ENCODE peak calls at places on chromosomes 6 and 20, in five cellular contexts. One of them, this sample, is unnamed.

GRCh38 chr6:167751579-167752115 is 75.1 kb upstream of the AFDN start:
- DNase-seq in hepatocyte: no peak
- DNase-seq in NCI-H1105 treated with DMSO at 0.1 percent for 48 hours: no peak
- DNase-seq in EH: no peak
- DNase-seq in H9: no peak
- DNase-seq in this sample: no peak

GRCh38 chr20:24668791-24669190 is 199.4 kb downstream of the SYNDIG1 start:
- DNase-seq in hepatocyte: no peak
- DNase-seq in NCI-H1105 treated with DMSO at 0.1 percent for 48 hours: no peak
- DNase-seq in EH: no peak
- DNase-seq in H9: no peak
- DNase-seq in this sample: no peak

GRCh38 chr20:22716824-22717351 is 132.5 kb upstream of the FOXA2 start:
- DNase-seq in hepatocyte: no peak
- DNase-seq in NCI-H1105 treated with DMSO at 0.1 percent for 48 hours: no peak
- DNase-seq in EH: no peak
- DNase-seq in H9: no peak
- DNase-seq in this sample: no peak

GRCh38 chr6:93194480-93194879 is 224.9 kb downstream of the EPHA7 start:
- DNase-seq in hepatocyte: no peak
- DNase-seq in NCI-H1105 treated with DMSO at 0.1 percent for 48 hours: no peak
- DNase-seq in EH: no peak
- DNase-seq in H9: no peak
- DNase-seq in this sample: no peak

GRCh38 chr20:38353298-38353697 is 7.0 kb downstream of the LBP start:
- DNase-seq in hepatocyte: no peak
- DNase-seq in NCI-H1105 treated with DMSO at 0.1 percent for 48 hours: no peak
- DNase-seq in EH: peak
- DNase-seq in H9: no peak
- DNase-seq in this sample: no peak

GRCh38 chr6:44156494-44157151 is 2.0 kb upstream of the CAPN11 start:
- DNase-seq in hepatocyte: peak
- DNase-seq in NCI-H1105 treated with DMSO at 0.1 percent for 48 hours: no peak
- DNase-seq in EH: no peak
- DNase-seq in H9: peak
- DNase-seq in this sample: no peak

GRCh38 chr6:88814909-88815308 is 148.5 kb downstream of the RNGTT start:
- DNase-seq in hepatocyte: peak
- DNase-seq in NCI-H1105 treated with DMSO at 0.1 percent for 48 hours: no peak
- DNase-seq in EH: no peak
- DNase-seq in H9: no peak
- DNase-seq in this sample: no peak

GRCh38 chr6:150058986-150059385 is 9.9 kb downstream of the ULBP3 start:
- DNase-seq in hepatocyte: no peak
- DNase-seq in NCI-H1105 treated with DMSO at 0.1 percent for 48 hours: no peak
- DNase-seq in EH: no peak
- DNase-seq in H9: no peak
- DNase-seq in this sample: no peak